ENCODE peak calls at places on chromosome 10, in four cellular contexts. One of them, this sample, is unnamed.

GRCh38 chr10:17980796-17981195 is 29.1 kb downstream of the SLC39A12 start:
- DNase-seq in RWPE2: no peak
- DNase-seq in lower lobe of right lung: no peak
- DNase-seq in left lung: no peak
- DNase-seq in this sample: no peak

GRCh38 chr10:94490789-94491039 is 54.9 kb upstream of the HELLS start:
- DNase-seq in RWPE2: no peak
- DNase-seq in left lung: no peak
- DNase-seq in lower lobe of right lung: no peak
- DNase-seq in this sample: no peak

GRCh38 chr10:1933215-1933614 is 195.9 kb upstream of the ADARB2 start:
- DNase-seq in lower lobe of right lung: no peak
- DNase-seq in left lung: no peak
- DNase-seq in RWPE2: no peak
- DNase-seq in this sample: no peak

GRCh38 chr10:102422586-102423129 is 2.0 kb downstream of the FBXL15 start:
- DNase-seq in lower lobe of right lung: peak
- DNase-seq in RWPE2: no peak
- DNase-seq in left lung: peak
- DNase-seq in this sample: no peak

GRCh38 chr10:58477122-58477521 is 35.5 kb upstream of the BICC1 start:
- DNase-seq in lower lobe of right lung: no peak
- DNase-seq in RWPE2: no peak
- DNase-seq in left lung: peak
- DNase-seq in this sample: peak

GRCh38 chr10:132110091-132110490 is 44.3 kb downstream of the JAKMIP3 start:
- DNase-seq in left lung: peak
- DNase-seq in lower lobe of right lung: peak
- DNase-seq in RWPE2: no peak
- DNase-seq in this sample: no peak

GRCh38 chr10:111598433-111599059 is 521.7 kb downstream of the ADRA2A start:
- DNase-seq in lower lobe of right lung: no peak
- DNase-seq in RWPE2: no peak
- DNase-seq in left lung: peak
- DNase-seq in this sample: peak

GRCh38 chr10:88565072-88565471 is 18.0 kb downstream of the RNLS start:
- DNase-seq in left lung: no peak
- DNase-seq in lower lobe of right lung: no peak
- DNase-seq in RWPE2: no peak
- DNase-seq in this sample: peak

GRCh38 chr10:52248697-52249306 is 65.3 kb upstream of the DKK1 start:
- DNase-seq in left lung: no peak
- DNase-seq in lower lobe of right lung: no peak
- DNase-seq in RWPE2: no peak
- DNase-seq in this sample: no peak

GRCh38 chr10:114075093-114075492 is 31.4 kb downstream of the ADRB1 start:
- DNase-seq in left lung: no peak
- DNase-seq in RWPE2: no peak
- DNase-seq in lower lobe of right lung: no peak
- DNase-seq in this sample: no peak

GRCh38 chr10:14186245-14186644 is 144.5 kb downstream of the FRMD4A start:
- DNase-seq in left lung: no peak
- DNase-seq in lower lobe of right lung: no peak
- DNase-seq in RWPE2: no peak
- DNase-seq in this sample: no peak

GRCh38 chr10:69549959-69550358 is 23.3 kb downstream of the NEUROG3 start:
- DNase-seq in lower lobe of right lung: no peak
- DNase-seq in left lung: no peak
- DNase-seq in RWPE2: no peak
- DNase-seq in this sample: no peak

GRCh38 chr10:127848226-127848625 is 44.5 kb downstream of the CLRN3 start:
- DNase-seq in lower lobe of right lung: no peak
- DNase-seq in RWPE2: no peak
- DNase-seq in left lung: no peak
- DNase-seq in this sample: no peak

GRCh38 chr10:5561704-5562645 is 37.2 kb downstream of the CALML3 start:
- DNase-seq in lower lobe of right lung: peak
- DNase-seq in RWPE2: no peak
- DNase-seq in left lung: no peak
- DNase-seq in this sample: no peak
- H3K4me3 ChIP-seq in lower lobe of right lung: no peak
- H3K4me3 ChIP-seq in RWPE2: no peak
- H3K4me3 ChIP-seq in left lung: no peak
- H3K4me3 ChIP-seq in this sample: no peak

DNA sequence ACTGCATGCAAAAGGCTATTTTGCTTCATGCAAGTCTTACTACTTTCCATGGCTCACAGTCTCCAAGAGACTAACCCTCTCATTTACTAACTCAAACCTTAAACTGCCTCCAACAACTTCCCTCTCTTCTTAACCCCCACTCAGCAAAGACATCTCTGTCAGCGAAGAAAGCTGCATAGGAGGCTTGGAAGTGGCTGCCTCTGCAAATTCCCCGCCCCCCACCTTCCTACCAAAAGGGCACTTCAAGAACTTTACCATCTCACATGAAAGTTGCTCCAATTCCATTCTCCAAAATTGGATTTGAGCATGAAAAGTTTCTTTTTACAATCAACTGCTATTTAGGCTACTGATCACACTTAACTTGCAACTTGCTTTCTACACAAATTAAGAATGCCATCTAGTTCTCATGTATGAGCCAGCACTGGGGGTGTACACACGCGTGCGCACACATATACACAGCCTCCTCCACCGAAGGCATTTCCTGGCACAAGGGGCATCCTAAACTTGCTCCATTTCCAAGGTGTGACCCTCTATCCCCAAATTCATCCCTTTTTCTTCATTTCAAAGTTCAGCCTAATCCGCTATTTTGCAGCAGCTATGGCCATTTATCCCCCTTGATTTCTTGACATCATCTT is 1.8 kb downstream of the CCDC6 start:
- DNase-seq in left lung: no peak
- DNase-seq in RWPE2: no peak
- DNase-seq in lower lobe of right lung: no peak
- DNase-seq in this sample: no peak
- H3K4me3 ChIP-seq in left lung: peak
- H3K4me3 ChIP-seq in RWPE2: peak
- H3K4me3 ChIP-seq in lower lobe of right lung: peak
- H3K4me3 ChIP-seq in this sample: peak

DNA sequence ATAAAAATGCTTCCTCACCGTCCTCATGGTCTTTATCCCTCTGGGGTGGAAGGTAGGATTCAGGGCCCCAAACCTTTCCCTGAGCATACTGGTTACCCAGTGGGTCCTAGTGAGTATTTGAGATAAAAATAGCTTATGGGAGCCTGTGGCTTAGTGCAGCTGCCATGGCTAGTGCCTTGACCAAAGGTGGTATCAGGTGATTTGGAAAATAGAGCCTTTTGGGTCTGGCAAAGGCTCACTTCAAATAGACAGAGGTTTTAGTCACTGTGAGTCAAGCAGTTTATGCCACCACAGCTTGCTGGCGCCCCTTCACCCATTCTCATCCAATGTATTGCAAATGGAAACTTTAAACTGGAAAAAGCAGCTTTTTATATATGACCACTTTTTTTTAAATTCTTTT is 30.4 kb downstream of the PLAU start:
- DNase-seq in lower lobe of right lung: no peak
- DNase-seq in RWPE2: no peak
- DNase-seq in left lung: no peak
- DNase-seq in this sample: no peak
- H3K4me3 ChIP-seq in lower lobe of right lung: no peak
- H3K4me3 ChIP-seq in RWPE2: no peak
- H3K4me3 ChIP-seq in left lung: no peak
- H3K4me3 ChIP-seq in this sample: no peak

GRCh38 chr10:72419241-72419640 is 64.5 kb upstream of the DNAJB12 start:
- DNase-seq in lower lobe of right lung: no peak
- DNase-seq in RWPE2: no peak
- DNase-seq in left lung: no peak
- DNase-seq in this sample: peak
- H3K4me3 ChIP-seq in lower lobe of right lung: no peak
- H3K4me3 ChIP-seq in RWPE2: no peak
- H3K4me3 ChIP-seq in left lung: no peak
- H3K4me3 ChIP-seq in this sample: no peak

GRCh38 chr10:86585037-86585725 is 63.6 kb upstream of the WAPL start:
- DNase-seq in left lung: peak
- DNase-seq in lower lobe of right lung: peak
- DNase-seq in RWPE2: no peak
- DNase-seq in this sample: peak
- H3K4me3 ChIP-seq in left lung: no peak
- H3K4me3 ChIP-seq in lower lobe of right lung: no peak
- H3K4me3 ChIP-seq in RWPE2: no peak
- H3K4me3 ChIP-seq in this sample: no peak